ENCODE peak calls at places on chromosomes 13 and 19, in six cellular contexts. H is lower leg skin, I is fibroblast of pulmonary artery, X is SK-N-SH, P is dorsolateral prefrontal cortex, F is left lung. J is an unnamed sample.

GRCh38 chr19:56117376-56117884 is 3.7 kb downstream of the ZNF787 start:
- DNase-seq in H (no peak), I (no peak), P (no peak), X (no peak), F (no peak), J (no peak)

GRCh38 chr13:51125495-51126226 is 14.6 kb upstream of the C13orf42 start:
- DNase-seq in F (no peak), I (peak), P (peak), H (no peak), X (peak), J (no peak)

GRCh38 chr19:54231077-54231931 is 8.5 kb upstream of the LILRB3 start:
- DNase-seq in P (peak), H (peak), F (peak), I (peak), X (peak), J (no peak)

GRCh38 chr13:23558675-23559536 is 11.3 kb upstream of the TNFRSF19 start:
- DNase-seq in P (no peak), I (peak), H (no peak), X (peak), F (no peak), J (no peak)

GRCh38 chr13:95743192-95743591 is 66.3 kb downstream of the DNAJC3 start:
- DNase-seq in I (no peak), F (no peak), H (no peak), X (no peak), P (no peak), J (no peak)

GRCh38 chr19:32652893-32653625 is 21.9 kb downstream of the ANKRD27 start:
- DNase-seq in P (peak), I (peak), H (no peak), X (peak), F (no peak), J (no peak)

GRCh38 chr13:73715114-73715909 is 418.9 kb downstream of the KLF12 start:
- DNase-seq in H (no peak), I (no peak), P (no peak), F (no peak), X (no peak), J (no peak)

GRCh38 chr19:6047741-6048231 is 62.5 kb downstream of the RFX2 start:
- DNase-seq in P (no peak), H (peak), I (peak), F (no peak), X (peak), J (no peak)

GRCh38 chr19:5002143-5002542 is 33.2 kb downstream of the KDM4B start:
- DNase-seq in X (no peak), P (no peak), H (no peak), I (peak), F (peak), J (no peak)

GRCh38 chr19:13047374-13047773 is 52.1 kb downstream of the NFIX start:
- DNase-seq in X (no peak), P (no peak), F (no peak), H (no peak), I (no peak), J (no peak)

GRCh38 chr19:21568816-21569496 is 63.6 kb downstream of the ZNF429 start:
- DNase-seq in X (no peak), H (peak), F (peak), P (peak), I (peak), J (no peak)

GRCh38 chr19:6066661-6067646 is 43.3 kb downstream of the RFX2 start:
- DNase-seq in H (peak), F (peak), X (peak), P (peak), I (peak), J (no peak)

GRCh38 chr19:33416307-33417215 is 43.1 kb downstream of the CEBPG start:
- DNase-seq in I (peak), X (peak), F (peak), P (peak), H (no peak), J (peak)

GRCh38 chr19:10896851-10897526 is 25.6 kb downstream of the CARM1 start:
- DNase-seq in I (no peak), P (no peak), F (no peak), H (no peak), X (no peak), J (no peak)

GRCh38 chr13:40539954-40540706 is 126.3 kb downstream of the FOXO1 start:
- DNase-seq in X (no peak), H (no peak), F (no peak), I (peak), P (no peak), J (no peak)

GRCh38 chr13:47190696-47191095 is 293.8 kb upstream of the HTR2A start:
- DNase-seq in X (no peak), H (no peak), F (no peak), P (no peak), I (no peak), J (no peak)

GRCh38 chr13:49214917-49215376 is 5.2 kb upstream of the MLNR start:
- DNase-seq in P (no peak), X (no peak), H (no peak), I (peak), F (peak), J (no peak)

GRCh38 chr13:95530178-95530577 is 22.3 kb upstream of the CLDN10 start:
- DNase-seq in I (peak), H (no peak), X (no peak), P (no peak), F (no peak), J (no peak)

GRCh38 chr19:36573948-36574726 is 1.0 kb upstream of the ZNF529 start:
- DNase-seq in I (peak), H (no peak), F (no peak), X (no peak), P (no peak), J (no peak)

GRCh38 chr13:80783926-80784325 is 443.0 kb upstream of the SPRY2 start:
- DNase-seq in I (peak), P (no peak), H (no peak), X (no peak), F (no peak), J (no peak)

GRCh38 chr13:41610426-41610825 is 153.1 kb downstream of the RGCC start:
- DNase-seq in P (no peak), I (peak), H (no peak), F (peak), X (no peak), J (no peak)

GRCh38 chr19:3204646-3205275 is 19.0 kb downstream of the NCLN start:
- DNase-seq in P (no peak), X (no peak), F (peak), I (no peak), H (no peak), J (no peak)

GRCh38 chr13:50521750-50522149 is 321.7 kb downstream of the DLEU7 start:
- DNase-seq in P (no peak), H (no peak), X (no peak), I (peak), F (no peak), J (no peak)

GRCh38 chr13:109160357-109160756 is 530.9 kb downstream of the MYO16 start:
- DNase-seq in P (no peak), X (no peak), I (no peak), H (no peak), F (no peak), J (no peak)

GRCh38 chr19:53903055-53903680 is 5.9 kb upstream of the CACNG7 start:
- DNase-seq in X (no peak), I (peak), P (no peak), F (no peak), H (no peak), J (no peak)

GRCh38 chr19:28242317-28242927 is 970.5 kb downstream of the UQCRFS1 start:
- DNase-seq in I (peak), F (no peak), X (peak), H (no peak), P (no peak), J (peak)

GRCh38 chr13:76837811-76838210 is 48.4 kb downstream of the KCTD12 start:
- DNase-seq in I (peak), F (no peak), P (no peak), X (no peak), H (no peak), J (no peak)

GRCh38 chr19:39372941-39373340 is 18.0 kb downstream of the PAF1 start:
- DNase-seq in I (peak), F (no peak), P (no peak), X (no peak), H (no peak), J (no peak)

GRCh38 chr19:38649305-38650179 is 2.1 kb downstream of the ACTN4 start:
- DNase-seq in X (no peak), P (no peak), F (no peak), I (no peak), H (no peak), J (no peak)

GRCh38 chr19:14149011-14149410 is 12.6 kb upstream of the ASF1B start:
- DNase-seq in X (no peak), I (no peak), F (peak), P (no peak), H (no peak), J (no peak)

GRCh38 chr19:16878181-16878965 is 10.4 kb upstream of the F2RL3 start:
- DNase-seq in I (no peak), P (no peak), F (peak), X (no peak), H (no peak), J (no peak)

GRCh38 chr19:31553844-31554215 is 204.6 kb upstream of the TSHZ3 start:
- DNase-seq in I (no peak), X (no peak), H (no peak), F (no peak), P (no peak), J (no peak)

GRCh38 chr13:20470136-20470535 is 55.5 kb downstream of the CRYL1 start:
- DNase-seq in F (no peak), H (no peak), X (no peak), P (no peak), I (no peak), J (no peak)

GRCh38 chr19:4571305-4571917 is 11.9 kb upstream of the SEMA6B start:
- DNase-seq in H (no peak), X (no peak), I (no peak), P (no peak), F (no peak), J (no peak)

GRCh38 chr19:49933643-49934042 is 4.3 kb upstream of the NUP62 start:
- DNase-seq in X (no peak), H (no peak), P (no peak), F (peak), I (no peak), J (no peak)

GRCh38 chr13:73657821-73658540 is 476.2 kb downstream of the KLF12 start:
- DNase-seq in H (no peak), F (no peak), P (peak), X (no peak), I (peak), J (no peak)

GRCh38 chr19:54481326-54481930 is 8.3 kb upstream of the CDC42EP5 start:
- DNase-seq in P (no peak), F (no peak), H (no peak), I (peak), X (peak), J (no peak)

GRCh38 chr19:53511357-53511756 is 26.6 kb upstream of the ZNF331 start:
- DNase-seq in P (no peak), I (no peak), H (no peak), X (no peak), F (no peak), J (no peak)

DNA sequence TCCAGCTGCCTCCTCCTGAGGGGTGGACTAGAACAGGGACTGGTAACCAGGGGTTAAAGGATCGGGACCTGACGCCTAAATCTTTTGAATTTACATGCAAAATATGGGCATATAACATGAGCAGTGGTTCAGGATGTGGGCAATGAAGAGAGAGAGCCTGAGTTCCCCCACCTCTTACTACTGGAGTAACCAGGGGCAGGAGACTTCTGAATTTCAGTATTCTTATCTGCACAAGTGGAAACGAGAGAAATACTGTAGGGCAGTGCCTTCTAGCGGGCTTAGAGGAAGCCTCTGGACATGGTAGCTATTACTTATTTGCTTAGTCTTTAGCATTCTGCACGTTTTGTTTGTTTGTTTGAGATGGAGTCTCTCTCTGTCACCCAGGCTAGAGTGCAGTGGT is 26.3 kb downstream of the BCAT2 start:
- DNase-seq in H (no peak), I (peak), X (no peak), P (no peak), F (no peak), J (no peak)
- TF ChIP-seq CTCF in H (no peak), I (peak), X (no peak), P (no peak), F (no peak), J (no peak)

GRCh38 chr13:28819748-28820098 is 416 bp upstream of the MTUS2 start:
- DNase-seq in H (no peak), F (peak), X (peak), I (peak), P (peak), J (peak)

GRCh38 chr13:28819046-28819747 is 942 bp upstream of the MTUS2 start:
- DNase-seq in H (no peak), P (no peak), X (no peak), F (no peak), I (peak), J (no peak)

GRCh38 chr13:28822161-28822560 is 2.0 kb downstream of the MTUS2 start:
- DNase-seq in H (no peak), I (no peak), X (no peak), P (no peak), F (no peak), J (no peak)

GRCh38 chr13:28822801-28823200 is 2.7 kb downstream of the MTUS2 start:
- DNase-seq in X (no peak), F (no peak), H (no peak), I (no peak), P (no peak), J (no peak)

DNA sequence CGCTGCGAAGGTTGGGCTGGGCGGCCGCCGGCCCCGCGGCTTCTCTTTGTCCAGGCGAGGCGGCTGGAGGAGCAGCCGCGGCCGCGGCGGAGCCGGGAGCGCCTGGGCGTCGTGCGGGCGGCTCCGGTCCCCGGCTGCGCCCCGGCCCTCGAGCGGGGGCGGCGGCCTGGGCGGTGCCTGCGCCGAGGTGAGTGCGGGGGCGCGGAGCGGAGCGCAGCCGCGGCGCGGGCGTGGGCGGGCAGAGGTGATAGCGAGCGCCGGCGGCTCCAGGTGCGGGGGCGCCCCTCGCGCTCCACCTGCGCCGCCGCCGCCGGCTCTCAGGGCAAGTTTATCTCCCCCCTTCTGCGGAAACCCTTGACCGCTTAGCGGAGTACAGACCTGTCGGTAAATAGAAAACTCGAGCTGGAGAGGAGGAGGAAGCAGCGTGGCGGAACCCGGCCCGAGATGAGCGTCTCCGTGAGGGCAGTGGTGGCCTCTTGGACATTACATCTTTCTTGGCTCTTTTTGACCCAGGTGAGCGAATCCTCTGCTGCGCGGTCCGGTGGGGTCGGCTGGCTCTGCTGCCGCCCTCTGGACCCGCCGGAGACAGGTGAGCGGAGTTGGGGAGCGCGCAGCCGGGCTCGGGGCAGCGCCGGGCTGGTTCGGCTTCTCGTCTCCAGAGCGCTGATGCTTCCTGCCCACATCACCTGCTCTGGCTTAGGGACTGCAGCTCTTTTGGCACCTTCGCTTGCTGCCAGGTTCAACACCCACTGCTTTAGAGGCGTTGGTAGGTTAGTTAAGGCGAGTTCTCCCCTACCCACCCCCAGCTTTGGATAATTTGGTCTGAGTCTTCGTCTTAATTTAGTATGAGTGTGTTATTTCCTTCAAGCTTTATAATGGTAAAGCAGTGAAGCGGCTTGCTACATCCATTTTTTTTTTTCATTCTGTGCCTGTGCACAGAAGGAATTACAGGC is at the start of gene MTUS2:
- DNase-seq in H (no peak), P (peak), X (no peak), I (no peak), F (peak), J (no peak)
- TF ChIP-seq CTCF in H (no peak), P (no peak), X (no peak), I (no peak), F (no peak), J (no peak)

GRCh38 chr13:105139380-105140285 is 1395.8 kb downstream of the EFNB2 start:
- DNase-seq in F (peak), H (peak), I (peak), P (peak), X (no peak), J (no peak)
- TF ChIP-seq CTCF in F (peak), H (no peak), I (no peak), P (no peak), X (no peak), J (no peak)

GRCh38 chr13:66689628-66690027 is 540.5 kb downstream of the PCDH9 start:
- DNase-seq in X (peak), I (peak), F (no peak), H (no peak), P (no peak), J (no peak)
- TF ChIP-seq CTCF in X (peak), I (peak), F (no peak), H (no peak), P (peak), J (peak)

GRCh38 chr19:48085904-48086864 is 24.4 kb downstream of the PLA2G4C start:
- DNase-seq in I (no peak), P (peak), X (no peak), F (no peak), H (no peak), J (no peak)
- TF ChIP-seq CTCF in I (no peak), P (no peak), X (peak), F (no peak), H (no peak), J (peak)

J was measured in D721Med.